ENCODE peak calls at places on chromosomes 11 and 22, in six cellular contexts. One of them, this sample, is unnamed.

GRCh38 chr11:116792869-116793475 is 1.3 kb upstream of the APOA5 start:
- DNase-seq in H1: no peak
- DNase-seq in IMR-90: peak
- DNase-seq in neuronal stem cell: no peak
- DNase-seq in H9: no peak
- DNase-seq in trophoblast cell: no peak
- DNase-seq in this sample: peak

GRCh38 chr11:106186630-106187029 is 109.2 kb downstream of the AASDHPPT start:
- DNase-seq in H1: no peak
- DNase-seq in IMR-90: no peak
- DNase-seq in neuronal stem cell: no peak
- DNase-seq in H9: no peak
- DNase-seq in trophoblast cell: no peak
- DNase-seq in this sample: peak

GRCh38 chr11:61800331-61801281 is 7.9 kb downstream of the FEN1 start:
- DNase-seq in H1: no peak
- DNase-seq in IMR-90: peak
- DNase-seq in neuronal stem cell: no peak
- DNase-seq in H9: no peak
- DNase-seq in trophoblast cell: no peak
- DNase-seq in this sample: no peak

GRCh38 chr22:33921576-33922181 is 1.4 kb upstream of the LARGE1 start:
- DNase-seq in H1: peak
- DNase-seq in IMR-90: peak
- DNase-seq in neuronal stem cell: peak
- DNase-seq in H9: peak
- DNase-seq in trophoblast cell: peak
- DNase-seq in this sample: peak

GRCh38 chr11:95788921-95789505 is 569 bp downstream of the FAM76B start:
- DNase-seq in H1: no peak
- DNase-seq in IMR-90: peak
- DNase-seq in neuronal stem cell: peak
- DNase-seq in H9: peak
- DNase-seq in trophoblast cell: peak
- DNase-seq in this sample: peak

GRCh38 chr11:43708776-43709175 is 28.2 kb downstream of the HSD17B12 start:
- DNase-seq in H1: no peak
- DNase-seq in IMR-90: no peak
- DNase-seq in neuronal stem cell: no peak
- DNase-seq in H9: no peak
- DNase-seq in trophoblast cell: no peak
- DNase-seq in this sample: no peak

GRCh38 chr11:60348116-60348515 is 21.1 kb downstream of the MS4A6E start:
- DNase-seq in H1: no peak
- DNase-seq in IMR-90: no peak
- DNase-seq in neuronal stem cell: no peak
- DNase-seq in H9: no peak
- DNase-seq in trophoblast cell: no peak
- DNase-seq in this sample: no peak

GRCh38 chr11:823441-824291 is 4.1 kb upstream of the CRACR2B start:
- DNase-seq in H1: no peak
- DNase-seq in IMR-90: no peak
- DNase-seq in neuronal stem cell: no peak
- DNase-seq in H9: no peak
- DNase-seq in trophoblast cell: no peak
- DNase-seq in this sample: no peak

GRCh38 chr11:838441-839279 is 3.7 kb downstream of the POLR2L start:
- DNase-seq in H1: no peak
- DNase-seq in IMR-90: no peak
- DNase-seq in neuronal stem cell: no peak
- DNase-seq in H9: peak
- DNase-seq in trophoblast cell: no peak
- DNase-seq in this sample: peak

GRCh38 chr11:73218106-73218829 is at the start of gene P2RY2:
- DNase-seq in H1: peak
- DNase-seq in IMR-90: no peak
- DNase-seq in neuronal stem cell: peak
- DNase-seq in H9: peak
- DNase-seq in trophoblast cell: peak
- DNase-seq in this sample: peak

GRCh38 chr22:28111501-28111900 is 192.4 kb upstream of the PITPNB start:
- DNase-seq in H1: no peak
- DNase-seq in IMR-90: no peak
- DNase-seq in neuronal stem cell: no peak
- DNase-seq in H9: no peak
- DNase-seq in trophoblast cell: no peak
- DNase-seq in this sample: no peak

GRCh38 chr11:76163289-76163880 is 42.9 kb downstream of the WNT11 start:
- DNase-seq in H1: no peak
- DNase-seq in IMR-90: no peak
- DNase-seq in neuronal stem cell: no peak
- DNase-seq in H9: no peak
- DNase-seq in trophoblast cell: no peak
- DNase-seq in this sample: no peak

GRCh38 chr11:76164861-76165751 is 41.2 kb downstream of the WNT11 start:
- DNase-seq in H1: no peak
- DNase-seq in IMR-90: no peak
- DNase-seq in neuronal stem cell: no peak
- DNase-seq in H9: no peak
- DNase-seq in trophoblast cell: no peak
- DNase-seq in this sample: no peak

GRCh38 chr11:76167590-76167989 is 38.7 kb downstream of the WNT11 start:
- DNase-seq in H1: no peak
- DNase-seq in IMR-90: no peak
- DNase-seq in neuronal stem cell: no peak
- DNase-seq in H9: no peak
- DNase-seq in trophoblast cell: no peak
- DNase-seq in this sample: no peak

GRCh38 chr11:76164081-76164480 is 42.2 kb downstream of the WNT11 start:
- DNase-seq in H1: no peak
- DNase-seq in IMR-90: no peak
- DNase-seq in neuronal stem cell: no peak
- DNase-seq in H9: no peak
- DNase-seq in trophoblast cell: no peak
- DNase-seq in this sample: no peak

GRCh38 chr11:76166314-76166713 is 40.0 kb downstream of the WNT11 start:
- DNase-seq in H1: no peak
- DNase-seq in IMR-90: no peak
- DNase-seq in neuronal stem cell: no peak
- DNase-seq in H9: no peak
- DNase-seq in trophoblast cell: no peak
- DNase-seq in this sample: peak
- H3K14ac ChIP-seq in H1: no peak
- H3K14ac ChIP-seq in IMR-90: no peak
- H3K14ac ChIP-seq in neuronal stem cell: no peak
- H3K14ac ChIP-seq in H9: peak
- H3K14ac ChIP-seq in trophoblast cell: no peak
- H3K14ac ChIP-seq in this sample: no peak

GRCh38 chr11:18282626-18283025 is 16.6 kb downstream of the SAA1 start:
- DNase-seq in H1: no peak
- DNase-seq in IMR-90: no peak
- DNase-seq in neuronal stem cell: no peak
- DNase-seq in H9: no peak
- DNase-seq in trophoblast cell: no peak
- DNase-seq in this sample: no peak
- H3K14ac ChIP-seq in H1: no peak
- H3K14ac ChIP-seq in IMR-90: no peak
- H3K14ac ChIP-seq in neuronal stem cell: no peak
- H3K14ac ChIP-seq in H9: no peak
- H3K14ac ChIP-seq in trophoblast cell: no peak
- H3K14ac ChIP-seq in this sample: no peak

GRCh38 chr11:100776212-100776896 is 89.3 kb downstream of the ARHGAP42 start:
- DNase-seq in H1: no peak
- DNase-seq in IMR-90: peak
- DNase-seq in neuronal stem cell: no peak
- DNase-seq in H9: no peak
- DNase-seq in trophoblast cell: peak
- DNase-seq in this sample: peak

GRCh38 chr11:100780470-100780869 is 93.4 kb downstream of the ARHGAP42 start:
- DNase-seq in H1: no peak
- DNase-seq in IMR-90: no peak
- DNase-seq in neuronal stem cell: no peak
- DNase-seq in H9: no peak
- DNase-seq in trophoblast cell: peak
- DNase-seq in this sample: no peak

GRCh38 chr11:100777118-100777517 is 90.0 kb downstream of the ARHGAP42 start:
- DNase-seq in H1: no peak
- DNase-seq in IMR-90: no peak
- DNase-seq in neuronal stem cell: no peak
- DNase-seq in H9: no peak
- DNase-seq in trophoblast cell: no peak
- DNase-seq in this sample: no peak

GRCh38 chr11:100777736-100778135 is 90.6 kb downstream of the ARHGAP42 start:
- DNase-seq in H1: no peak
- DNase-seq in IMR-90: no peak
- DNase-seq in neuronal stem cell: no peak
- DNase-seq in H9: no peak
- DNase-seq in trophoblast cell: no peak
- DNase-seq in this sample: no peak

GRCh38 chr11:100778386-100778785 is 91.3 kb downstream of the ARHGAP42 start:
- DNase-seq in H1: no peak
- DNase-seq in IMR-90: no peak
- DNase-seq in neuronal stem cell: no peak
- DNase-seq in H9: no peak
- DNase-seq in trophoblast cell: no peak
- DNase-seq in this sample: no peak
- H3K14ac ChIP-seq in H1: no peak
- H3K14ac ChIP-seq in IMR-90: no peak
- H3K14ac ChIP-seq in neuronal stem cell: no peak
- H3K14ac ChIP-seq in H9: no peak
- H3K14ac ChIP-seq in trophoblast cell: no peak
- H3K14ac ChIP-seq in this sample: no peak

DNA sequence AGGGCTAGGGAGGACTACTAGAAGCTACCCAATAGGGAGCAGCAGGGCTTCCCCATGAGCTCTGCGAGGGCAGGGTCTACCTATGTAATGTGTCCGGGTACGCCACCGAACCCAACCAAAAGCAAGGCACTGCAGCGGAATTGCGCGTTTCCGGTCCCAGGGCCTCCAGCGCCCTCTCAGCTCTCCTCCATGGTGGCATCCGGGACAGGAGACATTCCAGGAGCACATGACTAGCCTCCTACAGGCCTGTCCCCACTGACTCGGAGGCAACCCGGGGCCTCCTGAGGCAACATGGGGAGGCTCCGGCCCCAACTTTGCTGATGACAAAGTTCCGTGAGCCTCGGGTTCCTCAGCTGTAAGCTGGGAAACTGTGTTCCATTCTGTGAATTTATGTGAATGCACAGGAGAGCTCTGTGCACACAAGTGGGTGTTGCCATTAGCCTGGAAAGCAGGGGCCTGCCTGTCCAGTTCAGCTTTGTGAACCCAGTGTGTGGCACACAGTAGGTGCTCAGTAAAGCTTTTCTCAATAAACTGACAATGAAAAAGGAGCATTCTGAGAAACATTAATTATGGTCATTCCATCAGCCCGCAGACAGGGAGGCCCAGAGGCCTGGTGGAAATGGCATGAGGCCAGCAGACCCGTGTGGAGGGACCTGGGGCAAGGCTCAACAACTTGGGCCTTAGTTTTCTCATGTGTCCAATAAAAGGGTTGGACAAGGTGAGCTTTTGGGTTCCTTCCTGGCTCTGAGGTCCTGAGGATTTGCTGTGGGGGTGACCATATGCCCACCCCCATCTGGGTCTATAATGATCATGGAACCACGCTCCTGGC is 50.3 kb downstream of the CHRDL2 start:
- DNase-seq in H1: peak
- DNase-seq in IMR-90: no peak
- DNase-seq in neuronal stem cell: no peak
- DNase-seq in H9: peak
- DNase-seq in trophoblast cell: no peak
- DNase-seq in this sample: no peak
- H3K14ac ChIP-seq in H1: no peak
- H3K14ac ChIP-seq in IMR-90: no peak
- H3K14ac ChIP-seq in neuronal stem cell: no peak
- H3K14ac ChIP-seq in H9: no peak
- H3K14ac ChIP-seq in trophoblast cell: no peak
- H3K14ac ChIP-seq in this sample: no peak

DNA sequence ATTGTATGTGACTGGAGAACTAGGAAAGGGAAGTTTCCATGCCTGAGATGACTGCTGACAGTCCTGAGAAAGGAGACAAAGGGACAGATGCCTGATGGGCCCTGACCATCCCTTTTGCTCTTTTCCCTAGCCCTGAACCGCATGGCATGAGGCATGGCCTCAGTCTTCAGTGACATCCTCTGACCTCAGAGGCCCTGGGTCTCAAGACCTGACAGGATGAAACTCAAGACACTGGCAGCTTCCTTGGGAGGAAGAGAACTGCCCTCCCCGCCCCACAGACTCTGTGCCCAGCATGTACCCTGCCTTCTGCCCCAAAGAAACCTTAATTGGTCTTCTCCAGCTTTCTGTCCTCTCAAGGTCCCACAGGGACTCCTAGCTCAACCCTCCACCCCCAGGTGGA is 444.1 kb downstream of the SOX6 start:
- DNase-seq in H1: no peak
- DNase-seq in IMR-90: no peak
- DNase-seq in neuronal stem cell: no peak
- DNase-seq in H9: no peak
- DNase-seq in trophoblast cell: no peak
- DNase-seq in this sample: no peak
- H3K14ac ChIP-seq in H1: no peak
- H3K14ac ChIP-seq in IMR-90: no peak
- H3K14ac ChIP-seq in neuronal stem cell: no peak
- H3K14ac ChIP-seq in H9: no peak
- H3K14ac ChIP-seq in trophoblast cell: no peak
- H3K14ac ChIP-seq in this sample: peak

GRCh38 chr22:43277091-43277490 is 66.1 kb downstream of the SCUBE1 start:
- DNase-seq in H1: no peak
- DNase-seq in IMR-90: no peak
- DNase-seq in neuronal stem cell: no peak
- DNase-seq in H9: no peak
- DNase-seq in trophoblast cell: peak
- DNase-seq in this sample: no peak
- H3K14ac ChIP-seq in H1: no peak
- H3K14ac ChIP-seq in IMR-90: no peak
- H3K14ac ChIP-seq in neuronal stem cell: no peak
- H3K14ac ChIP-seq in H9: no peak
- H3K14ac ChIP-seq in trophoblast cell: no peak
- H3K14ac ChIP-seq in this sample: no peak

DNA sequence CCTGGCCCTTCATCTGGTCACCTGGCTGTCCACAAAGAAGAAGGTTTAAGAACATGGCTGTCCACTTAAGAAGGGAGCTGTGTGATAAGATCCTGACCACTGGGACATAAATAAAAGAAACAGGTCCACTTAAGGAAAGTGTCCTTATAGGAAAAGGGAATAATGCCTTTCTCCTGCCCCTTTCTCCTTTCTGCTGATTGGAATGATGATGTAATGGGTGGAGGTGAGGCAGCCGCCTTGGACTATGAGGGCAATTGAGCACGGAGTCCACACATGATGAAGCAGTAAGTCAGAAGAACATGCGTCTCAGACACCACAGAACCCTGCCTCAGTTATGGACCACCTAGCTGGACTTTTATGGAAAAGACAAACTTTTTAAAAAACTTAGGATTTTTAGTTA is 401.1 kb downstream of the SHANK2 start:
- DNase-seq in H1: no peak
- DNase-seq in IMR-90: no peak
- DNase-seq in neuronal stem cell: no peak
- DNase-seq in H9: no peak
- DNase-seq in trophoblast cell: no peak
- DNase-seq in this sample: no peak
- H3K14ac ChIP-seq in H1: no peak
- H3K14ac ChIP-seq in IMR-90: no peak
- H3K14ac ChIP-seq in neuronal stem cell: no peak
- H3K14ac ChIP-seq in H9: no peak
- H3K14ac ChIP-seq in trophoblast cell: no peak
- H3K14ac ChIP-seq in this sample: no peak